ENCODE peak calls at places on chromosome 1, in five cellular contexts. One of them, this sample, is unnamed.

GRCh38 chr1:210626341-210626740 is 297.6 kb downstream of the HHAT start:
- DNase-seq in A549: no peak
- DNase-seq in HepG2: no peak
- DNase-seq in endothelial cell of umbilical vein: no peak
- DNase-seq in K562: no peak
- DNase-seq in this sample: no peak

GRCh38 chr1:234409328-234409727 is 36.1 kb downstream of the COA6 start:
- DNase-seq in A549: no peak
- DNase-seq in HepG2: no peak
- DNase-seq in endothelial cell of umbilical vein: no peak
- DNase-seq in K562: no peak
- DNase-seq in this sample: no peak

GRCh38 chr1:2104621-2105427 is 54.6 kb downstream of the PRKCZ start:
- DNase-seq in A549: no peak
- DNase-seq in HepG2: peak
- DNase-seq in endothelial cell of umbilical vein: no peak
- DNase-seq in K562: peak
- DNase-seq in this sample: peak

GRCh38 chr1:234782057-234782800 is 172.3 kb upstream of the IRF2BP2 start:
- DNase-seq in A549: no peak
- DNase-seq in HepG2: no peak
- DNase-seq in endothelial cell of umbilical vein: peak
- DNase-seq in K562: no peak
- DNase-seq in this sample: peak

GRCh38 chr1:170194451-170194850 is 48.7 kb downstream of the NTMT2 start:
- DNase-seq in A549: no peak
- DNase-seq in HepG2: no peak
- DNase-seq in endothelial cell of umbilical vein: no peak
- DNase-seq in K562: no peak
- DNase-seq in this sample: no peak

GRCh38 chr1:204331275-204331674 is 28.5 kb downstream of the PLEKHA6 start:
- DNase-seq in A549: no peak
- DNase-seq in HepG2: no peak
- DNase-seq in endothelial cell of umbilical vein: no peak
- DNase-seq in K562: no peak
- DNase-seq in this sample: no peak

GRCh38 chr1:162009501-162010174 is 14.0 kb downstream of the OLFML2B start:
- DNase-seq in A549: no peak
- DNase-seq in HepG2: no peak
- DNase-seq in endothelial cell of umbilical vein: no peak
- DNase-seq in K562: no peak
- DNase-seq in this sample: no peak

GRCh38 chr1:67159233-67159632 is 7.0 kb upstream of the IL23R start:
- DNase-seq in A549: no peak
- DNase-seq in HepG2: no peak
- DNase-seq in endothelial cell of umbilical vein: no peak
- DNase-seq in K562: no peak
- DNase-seq in this sample: no peak

GRCh38 chr1:158998781-158999161 is 10.9 kb upstream of the IFI16 start:
- DNase-seq in A549: peak
- DNase-seq in HepG2: peak
- DNase-seq in endothelial cell of umbilical vein: peak
- DNase-seq in K562: peak
- DNase-seq in this sample: peak

GRCh38 chr1:180343931-180344406 is 113.9 kb downstream of the LHX4 start:
- DNase-seq in A549: no peak
- DNase-seq in HepG2: no peak
- DNase-seq in endothelial cell of umbilical vein: peak
- DNase-seq in K562: no peak
- DNase-seq in this sample: peak

GRCh38 chr1:222601233-222601632 is 11.5 kb upstream of the TAF1A start:
- DNase-seq in A549: no peak
- DNase-seq in HepG2: no peak
- DNase-seq in endothelial cell of umbilical vein: no peak
- DNase-seq in K562: no peak
- DNase-seq in this sample: no peak

GRCh38 chr1:208039536-208040332 is 128.8 kb upstream of the CD34 start:
- DNase-seq in A549: no peak
- DNase-seq in HepG2: no peak
- DNase-seq in endothelial cell of umbilical vein: no peak
- DNase-seq in K562: no peak
- DNase-seq in this sample: no peak

GRCh38 chr1:33363470-33363861 is 42.6 kb upstream of the A3GALT2 start:
- DNase-seq in A549: no peak
- DNase-seq in HepG2: no peak
- DNase-seq in endothelial cell of umbilical vein: no peak
- DNase-seq in K562: no peak
- DNase-seq in this sample: no peak

GRCh38 chr1:2611034-2611501 is 21.7 kb downstream of the MMEL1 start:
- DNase-seq in A549: peak
- DNase-seq in HepG2: no peak
- DNase-seq in endothelial cell of umbilical vein: peak
- DNase-seq in K562: peak
- DNase-seq in this sample: no peak

DNA sequence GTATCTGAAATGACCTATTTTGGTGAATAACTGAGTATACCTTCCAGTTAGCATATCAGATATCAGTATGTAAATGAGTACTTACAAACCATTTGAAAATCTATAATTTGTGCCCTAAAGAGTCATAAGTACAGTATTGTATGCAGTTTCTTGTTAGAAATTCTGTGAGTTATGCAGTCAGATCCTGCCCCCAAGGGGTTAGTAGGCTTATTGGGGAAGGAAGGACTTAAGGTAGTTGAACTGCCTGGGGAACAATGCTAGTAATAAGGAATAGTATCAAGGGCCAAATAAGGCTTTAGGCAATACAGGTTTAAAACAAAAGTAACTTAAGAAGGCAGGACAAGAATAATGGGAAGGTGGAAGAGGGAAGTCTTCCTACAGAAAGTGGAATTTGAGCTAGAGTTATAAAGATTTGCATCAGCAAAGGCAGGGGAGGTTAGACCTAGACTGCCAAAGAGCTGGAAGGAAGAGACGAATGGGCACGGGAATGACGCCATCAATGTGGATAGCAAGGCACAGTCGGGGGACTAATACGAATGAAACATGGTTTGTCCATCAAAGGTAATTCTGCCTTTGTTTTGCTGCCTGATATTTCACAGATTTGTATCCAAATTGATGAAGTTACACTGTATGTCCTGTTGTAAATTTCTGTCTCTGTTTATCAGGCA is 182.9 kb upstream of the DPYD start:
- DNase-seq in A549: no peak
- DNase-seq in HepG2: no peak
- DNase-seq in endothelial cell of umbilical vein: no peak
- DNase-seq in K562: no peak
- DNase-seq in this sample: peak
- TF ChIP-seq MYC in A549: no peak
- TF ChIP-seq MYC in HepG2: no peak
- TF ChIP-seq MYC in endothelial cell of umbilical vein: no peak
- TF ChIP-seq MYC in K562: no peak
- TF ChIP-seq MYC in this sample: no peak

GRCh38 chr1:206802401-206802800 is 30.1 kb upstream of the IL10 start:
- DNase-seq in A549: no peak
- DNase-seq in HepG2: no peak
- DNase-seq in endothelial cell of umbilical vein: no peak
- DNase-seq in K562: no peak
- DNase-seq in this sample: peak

GRCh38 chr1:206800411-206800810 is 28.1 kb upstream of the IL10 start:
- DNase-seq in A549: no peak
- DNase-seq in HepG2: no peak
- DNase-seq in endothelial cell of umbilical vein: no peak
- DNase-seq in K562: no peak
- DNase-seq in this sample: no peak

GRCh38 chr1:206803221-206803730 is 31.0 kb upstream of the IL10 start:
- DNase-seq in A549: no peak
- DNase-seq in HepG2: no peak
- DNase-seq in endothelial cell of umbilical vein: no peak
- DNase-seq in K562: no peak
- DNase-seq in this sample: no peak

GRCh38 chr1:206799311-206799710 is 27.0 kb upstream of the IL10 start:
- DNase-seq in A549: no peak
- DNase-seq in HepG2: no peak
- DNase-seq in endothelial cell of umbilical vein: no peak
- DNase-seq in K562: no peak
- DNase-seq in this sample: no peak

DNA sequence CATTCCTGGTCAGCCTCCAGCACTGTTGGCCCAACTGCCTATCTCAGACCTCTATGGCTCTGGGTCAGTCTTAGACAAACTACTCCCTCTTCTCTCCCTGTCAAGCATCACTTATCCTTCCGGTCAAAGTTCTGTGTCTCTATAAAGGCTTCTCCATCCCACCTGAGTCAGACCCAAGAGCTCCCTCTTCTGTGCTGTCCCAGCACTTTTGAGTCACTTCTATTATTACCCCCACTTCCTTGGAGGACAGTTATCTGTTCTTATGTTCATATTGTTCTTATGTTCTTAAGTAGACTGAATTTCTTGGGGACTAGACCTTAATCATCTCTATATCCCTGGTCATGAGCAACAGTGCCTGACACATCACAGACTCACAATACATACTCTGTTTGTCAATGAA is 29.2 kb upstream of the IL10 start:
- DNase-seq in A549: no peak
- DNase-seq in HepG2: no peak
- DNase-seq in endothelial cell of umbilical vein: no peak
- DNase-seq in K562: no peak
- DNase-seq in this sample: no peak
- TF ChIP-seq CTCF in A549: no peak
- TF ChIP-seq CTCF in HepG2: no peak
- TF ChIP-seq CTCF in endothelial cell of umbilical vein: no peak
- TF ChIP-seq CTCF in K562: peak
- TF ChIP-seq CTCF in this sample: no peak

GRCh38 chr1:44389437-44389836 is 15.6 kb upstream of the RNF220 start:
- DNase-seq in A549: no peak
- DNase-seq in HepG2: no peak
- DNase-seq in endothelial cell of umbilical vein: no peak
- DNase-seq in K562: no peak
- DNase-seq in this sample: no peak

GRCh38 chr1:44390277-44390676 is 14.8 kb upstream of the RNF220 start:
- DNase-seq in A549: peak
- DNase-seq in HepG2: peak
- DNase-seq in endothelial cell of umbilical vein: no peak
- DNase-seq in K562: no peak
- DNase-seq in this sample: no peak
- TF ChIP-seq MYC in A549: no peak
- TF ChIP-seq MYC in HepG2: no peak
- TF ChIP-seq MYC in endothelial cell of umbilical vein: no peak
- TF ChIP-seq MYC in K562: no peak
- TF ChIP-seq MYC in this sample: no peak

DNA sequence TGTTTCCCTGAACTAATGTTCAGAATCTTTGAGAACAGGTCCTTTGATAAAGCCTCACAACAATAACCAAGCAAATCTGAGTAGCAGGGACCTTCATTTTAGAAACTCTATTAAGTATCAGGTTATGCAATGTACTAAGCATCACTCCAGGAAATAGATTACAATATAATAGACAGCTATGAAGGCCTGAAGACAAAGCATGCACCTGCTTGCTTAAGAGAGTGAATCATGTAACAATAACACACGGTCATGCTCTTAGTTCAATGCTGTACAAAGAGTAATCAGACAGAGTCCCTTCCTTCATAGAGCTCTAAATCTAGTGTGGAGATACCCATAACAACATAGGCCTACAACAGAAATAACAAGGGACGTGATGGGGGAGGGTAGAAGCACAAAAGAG is 8.1 kb upstream of the CMPK1 start:
- DNase-seq in A549: peak
- DNase-seq in HepG2: no peak
- DNase-seq in endothelial cell of umbilical vein: no peak
- DNase-seq in K562: no peak
- DNase-seq in this sample: no peak
- TF ChIP-seq CTCF in A549: no peak
- TF ChIP-seq CTCF in HepG2: no peak
- TF ChIP-seq CTCF in endothelial cell of umbilical vein: no peak
- TF ChIP-seq CTCF in K562: no peak
- TF ChIP-seq CTCF in this sample: no peak

DNA sequence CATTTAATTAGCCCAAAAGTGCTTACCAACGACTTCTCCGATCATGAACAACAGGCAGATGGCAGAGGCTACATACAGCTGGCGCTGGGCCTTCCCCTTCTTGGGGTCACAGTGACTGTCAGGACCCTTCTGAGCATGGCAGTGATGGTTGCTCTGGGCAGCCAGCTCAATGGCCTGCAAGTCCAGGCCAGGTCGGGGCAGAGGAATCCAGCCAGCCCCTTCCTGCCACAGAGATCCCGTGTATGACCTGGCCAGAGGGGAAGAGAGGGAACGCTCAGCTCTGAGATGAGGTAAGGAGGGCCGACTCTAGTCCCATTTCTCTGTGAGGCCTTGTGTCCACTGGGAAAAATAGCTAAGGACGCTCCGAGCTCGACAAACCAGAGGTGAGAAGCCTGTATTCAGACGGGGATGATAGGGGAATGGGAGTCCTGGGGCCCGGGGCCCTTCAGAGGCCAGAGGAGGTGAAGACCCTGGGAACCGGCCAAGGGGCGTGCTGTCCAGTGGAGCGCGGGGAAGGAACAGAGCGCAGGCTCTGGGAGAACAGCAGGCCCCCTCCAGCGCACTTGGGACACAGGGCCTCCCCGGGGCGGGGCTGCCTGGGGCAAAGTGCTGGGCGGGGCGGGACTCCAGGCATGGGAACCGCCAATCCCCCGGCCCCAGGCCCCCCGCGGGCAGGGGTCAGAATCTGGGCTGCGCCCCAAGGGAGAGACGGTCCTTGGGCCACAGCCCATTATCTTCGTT is 777 bp downstream of the SLC30A2 start:
- DNase-seq in A549: no peak
- DNase-seq in HepG2: no peak
- DNase-seq in endothelial cell of umbilical vein: no peak
- DNase-seq in K562: peak
- DNase-seq in this sample: no peak
- TF ChIP-seq MYC in A549: no peak
- TF ChIP-seq MYC in HepG2: no peak
- TF ChIP-seq MYC in endothelial cell of umbilical vein: no peak
- TF ChIP-seq MYC in K562: no peak
- TF ChIP-seq MYC in this sample: no peak